ENCODE peak calls at places on chromosomes 6 and 20, in seven cellular contexts. One of them, this sample, is unnamed.

GRCh38 chr20:47988601-47989116 is 203.4 kb upstream of the SULF2 start:
- DNase-seq in progenitor cell of endocrine pancreas: no peak
- DNase-seq in GM12878: no peak
- DNase-seq in neural progenitor cell: no peak
- DNase-seq in omental fat pad: no peak
- DNase-seq in cardiac muscle cell: peak
- DNase-seq in WTC11: no peak
- DNase-seq in this sample: no peak

GRCh38 chr20:46999821-47000465 is 105.3 kb downstream of the EYA2 start:
- DNase-seq in GM12878: no peak
- DNase-seq in cardiac muscle cell: no peak
- DNase-seq in omental fat pad: no peak
- DNase-seq in WTC11: no peak
- DNase-seq in neural progenitor cell: no peak
- DNase-seq in progenitor cell of endocrine pancreas: no peak
- DNase-seq in this sample: no peak

GRCh38 chr6:45915776-45916348 is 99.8 kb downstream of the CLIC5 start:
- DNase-seq in GM12878: no peak
- DNase-seq in progenitor cell of endocrine pancreas: no peak
- DNase-seq in neural progenitor cell: no peak
- DNase-seq in cardiac muscle cell: no peak
- DNase-seq in WTC11: no peak
- DNase-seq in omental fat pad: no peak
- DNase-seq in this sample: no peak

GRCh38 chr6:42428326-42429041 is 23.2 kb downstream of the TRERF1 start:
- DNase-seq in neural progenitor cell: peak
- DNase-seq in progenitor cell of endocrine pancreas: no peak
- DNase-seq in WTC11: no peak
- DNase-seq in cardiac muscle cell: no peak
- DNase-seq in omental fat pad: no peak
- DNase-seq in GM12878: no peak
- DNase-seq in this sample: no peak

GRCh38 chr6:130843575-130844320 is 16.5 kb downstream of the SMLR1 start:
- DNase-seq in omental fat pad: no peak
- DNase-seq in progenitor cell of endocrine pancreas: no peak
- DNase-seq in GM12878: peak
- DNase-seq in neural progenitor cell: peak
- DNase-seq in cardiac muscle cell: peak
- DNase-seq in WTC11: no peak
- DNase-seq in this sample: no peak

GRCh38 chr20:38426006-38426405 is 9.1 kb downstream of the SNHG17 start:
- DNase-seq in cardiac muscle cell: no peak
- DNase-seq in neural progenitor cell: no peak
- DNase-seq in progenitor cell of endocrine pancreas: no peak
- DNase-seq in WTC11: no peak
- DNase-seq in GM12878: no peak
- DNase-seq in omental fat pad: no peak
- DNase-seq in this sample: no peak

GRCh38 chr20:11214281-11214680 is 540.5 kb upstream of the JAG1 start:
- DNase-seq in neural progenitor cell: no peak
- DNase-seq in progenitor cell of endocrine pancreas: no peak
- DNase-seq in GM12878: no peak
- DNase-seq in WTC11: no peak
- DNase-seq in cardiac muscle cell: peak
- DNase-seq in omental fat pad: no peak
- DNase-seq in this sample: no peak

GRCh38 chr6:158686791-158687381 is 37.0 kb downstream of the SYTL3 start:
- DNase-seq in progenitor cell of endocrine pancreas: no peak
- DNase-seq in WTC11: no peak
- DNase-seq in neural progenitor cell: no peak
- DNase-seq in GM12878: no peak
- DNase-seq in cardiac muscle cell: no peak
- DNase-seq in omental fat pad: no peak
- DNase-seq in this sample: no peak

GRCh38 chr6:37158508-37158907 is 11.4 kb upstream of the PIM1 start:
- DNase-seq in omental fat pad: no peak
- DNase-seq in cardiac muscle cell: no peak
- DNase-seq in GM12878: no peak
- DNase-seq in WTC11: no peak
- DNase-seq in progenitor cell of endocrine pancreas: no peak
- DNase-seq in neural progenitor cell: no peak
- DNase-seq in this sample: no peak

GRCh38 chr20:3631534-3631933 is 31.7 kb downstream of the GFRA4 start:
- DNase-seq in WTC11: no peak
- DNase-seq in progenitor cell of endocrine pancreas: no peak
- DNase-seq in omental fat pad: no peak
- DNase-seq in GM12878: no peak
- DNase-seq in neural progenitor cell: no peak
- DNase-seq in cardiac muscle cell: no peak
- DNase-seq in this sample: no peak

GRCh38 chr6:14187408-14187807 is 69.8 kb downstream of the CD83 start:
- DNase-seq in GM12878: no peak
- DNase-seq in omental fat pad: no peak
- DNase-seq in cardiac muscle cell: no peak
- DNase-seq in neural progenitor cell: no peak
- DNase-seq in progenitor cell of endocrine pancreas: no peak
- DNase-seq in WTC11: no peak
- DNase-seq in this sample: no peak

GRCh38 chr6:13089296-13089994 is 238.9 kb downstream of the TBC1D7 start:
- DNase-seq in omental fat pad: no peak
- DNase-seq in neural progenitor cell: no peak
- DNase-seq in progenitor cell of endocrine pancreas: no peak
- DNase-seq in cardiac muscle cell: no peak
- DNase-seq in WTC11: no peak
- DNase-seq in GM12878: no peak
- DNase-seq in this sample: no peak

GRCh38 chr20:57618091-57618765 is 2.0 kb downstream of the ZBP1 start:
- DNase-seq in cardiac muscle cell: no peak
- DNase-seq in progenitor cell of endocrine pancreas: no peak
- DNase-seq in GM12878: no peak
- DNase-seq in neural progenitor cell: no peak
- DNase-seq in omental fat pad: no peak
- DNase-seq in WTC11: no peak
- DNase-seq in this sample: no peak

GRCh38 chr6:119873107-119873506 is 523.5 kb upstream of the MAN1A1 start:
- DNase-seq in neural progenitor cell: no peak
- DNase-seq in omental fat pad: no peak
- DNase-seq in progenitor cell of endocrine pancreas: no peak
- DNase-seq in cardiac muscle cell: no peak
- DNase-seq in GM12878: no peak
- DNase-seq in WTC11: no peak
- DNase-seq in this sample: no peak

GRCh38 chr20:4625687-4626086 is 96.0 kb upstream of the PRND start:
- DNase-seq in cardiac muscle cell: no peak
- DNase-seq in neural progenitor cell: no peak
- DNase-seq in progenitor cell of endocrine pancreas: no peak
- DNase-seq in omental fat pad: no peak
- DNase-seq in WTC11: no peak
- DNase-seq in GM12878: no peak
- DNase-seq in this sample: no peak

GRCh38 chr20:18989736-18990474 is 176.3 kb downstream of the SCP2D1 start:
- DNase-seq in neural progenitor cell: no peak
- DNase-seq in omental fat pad: no peak
- DNase-seq in WTC11: no peak
- DNase-seq in GM12878: no peak
- DNase-seq in progenitor cell of endocrine pancreas: no peak
- DNase-seq in cardiac muscle cell: no peak
- DNase-seq in this sample: no peak

GRCh38 chr6:112235956-112236355 is 18.4 kb downstream of the LAMA4 start:
- DNase-seq in progenitor cell of endocrine pancreas: no peak
- DNase-seq in omental fat pad: no peak
- DNase-seq in WTC11: no peak
- DNase-seq in cardiac muscle cell: no peak
- DNase-seq in GM12878: no peak
- DNase-seq in neural progenitor cell: no peak
- DNase-seq in this sample: no peak

GRCh38 chr20:19566226-19566960 is 191.7 kb upstream of the RIN2 start:
- DNase-seq in WTC11: no peak
- DNase-seq in cardiac muscle cell: no peak
- DNase-seq in neural progenitor cell: no peak
- DNase-seq in progenitor cell of endocrine pancreas: no peak
- DNase-seq in omental fat pad: no peak
- DNase-seq in GM12878: no peak
- DNase-seq in this sample: no peak

GRCh38 chr6:167475947-167476346 is 151.1 kb downstream of the TTLL2 start:
- DNase-seq in GM12878: no peak
- DNase-seq in cardiac muscle cell: peak
- DNase-seq in progenitor cell of endocrine pancreas: no peak
- DNase-seq in neural progenitor cell: peak
- DNase-seq in omental fat pad: no peak
- DNase-seq in WTC11: peak
- DNase-seq in this sample: no peak

GRCh38 chr6:96001891-96002575 is 13.7 kb upstream of the FUT9 start:
- DNase-seq in progenitor cell of endocrine pancreas: no peak
- DNase-seq in omental fat pad: no peak
- DNase-seq in neural progenitor cell: no peak
- DNase-seq in cardiac muscle cell: no peak
- DNase-seq in GM12878: no peak
- DNase-seq in WTC11: no peak
- DNase-seq in this sample: no peak

DNA sequence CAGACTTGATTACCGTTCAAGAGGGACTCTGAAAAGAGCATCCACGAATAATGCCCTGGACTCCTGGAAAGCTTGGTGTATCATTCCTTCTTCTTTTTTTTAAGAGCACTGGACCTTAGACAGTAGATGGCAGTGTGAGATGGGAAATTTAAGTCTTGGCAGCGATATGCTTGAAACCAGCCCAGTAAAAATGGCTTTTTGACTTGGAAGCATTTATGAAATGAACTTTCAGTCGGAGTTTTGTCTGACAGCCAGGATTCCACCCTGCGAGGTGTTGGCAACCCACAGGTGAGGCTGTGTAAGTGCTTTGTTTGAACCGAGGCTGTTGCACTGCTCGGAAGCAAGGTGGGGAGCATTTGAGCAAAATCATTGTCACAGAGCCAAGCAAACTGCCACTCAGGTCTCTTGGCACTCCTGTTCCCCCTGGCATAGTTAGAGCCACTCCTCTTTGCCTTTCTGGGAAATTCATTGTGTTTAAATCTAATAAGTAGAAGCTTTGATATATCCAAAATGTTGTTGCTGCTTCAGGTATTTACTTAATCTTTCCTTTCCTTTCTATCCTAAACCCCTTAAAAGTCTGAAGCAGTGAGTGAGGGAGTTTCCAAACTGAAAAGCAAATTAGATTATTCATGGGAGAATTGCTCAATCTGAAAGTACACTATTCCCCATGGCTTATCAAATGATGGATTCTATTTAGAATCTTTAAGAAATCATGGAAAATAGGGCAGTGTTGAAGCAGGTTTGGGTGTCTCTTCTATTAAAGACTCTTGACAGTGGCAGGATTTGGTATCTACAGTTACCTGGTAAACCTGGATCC is 272.8 kb upstream of the SLC35B3 start:
- DNase-seq in GM12878: no peak
- DNase-seq in progenitor cell of endocrine pancreas: no peak
- DNase-seq in WTC11: no peak
- DNase-seq in omental fat pad: no peak
- DNase-seq in cardiac muscle cell: peak
- DNase-seq in neural progenitor cell: peak
- DNase-seq in this sample: no peak
- TF ChIP-seq CTCF in GM12878: no peak
- TF ChIP-seq CTCF in progenitor cell of endocrine pancreas: peak
- TF ChIP-seq CTCF in WTC11: no peak
- TF ChIP-seq CTCF in omental fat pad: no peak
- TF ChIP-seq CTCF in cardiac muscle cell: no peak
- TF ChIP-seq CTCF in neural progenitor cell: peak
- TF ChIP-seq CTCF in this sample: peak

GRCh38 chr6:29702519-29703103 is 20.6 kb upstream of the HLA-F start:
- DNase-seq in WTC11: peak
- DNase-seq in progenitor cell of endocrine pancreas: peak
- DNase-seq in omental fat pad: no peak
- DNase-seq in cardiac muscle cell: peak
- DNase-seq in GM12878: no peak
- DNase-seq in neural progenitor cell: peak
- DNase-seq in this sample: peak
- TF ChIP-seq CTCF in WTC11: peak
- TF ChIP-seq CTCF in progenitor cell of endocrine pancreas: peak
- TF ChIP-seq CTCF in omental fat pad: no peak
- TF ChIP-seq CTCF in cardiac muscle cell: peak
- TF ChIP-seq CTCF in GM12878: peak
- TF ChIP-seq CTCF in neural progenitor cell: peak
- TF ChIP-seq CTCF in this sample: peak

DNA sequence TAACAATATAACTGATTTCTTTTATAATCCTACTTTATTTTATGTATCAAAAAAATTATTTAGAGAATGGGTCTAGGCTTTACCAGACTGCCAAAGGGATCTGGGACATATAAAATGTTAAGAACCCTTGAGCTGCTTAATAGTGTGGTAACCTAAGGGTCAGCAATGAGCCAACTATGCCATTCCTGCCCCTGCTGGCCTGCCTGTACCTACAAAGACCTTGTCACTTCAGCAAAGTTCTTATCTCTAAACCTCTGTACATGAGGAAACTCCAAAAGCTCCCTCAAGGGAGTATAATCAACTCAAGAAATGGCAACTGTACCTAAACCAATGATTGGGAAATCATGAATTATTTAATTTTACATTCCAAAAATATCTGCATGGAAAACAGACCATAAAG is 266.9 kb downstream of the PKHD1 start:
- DNase-seq in WTC11: no peak
- DNase-seq in neural progenitor cell: no peak
- DNase-seq in GM12878: no peak
- DNase-seq in cardiac muscle cell: peak
- DNase-seq in omental fat pad: no peak
- DNase-seq in progenitor cell of endocrine pancreas: no peak
- DNase-seq in this sample: no peak
- TF ChIP-seq CTCF in WTC11: no peak
- TF ChIP-seq CTCF in neural progenitor cell: no peak
- TF ChIP-seq CTCF in GM12878: no peak
- TF ChIP-seq CTCF in cardiac muscle cell: no peak
- TF ChIP-seq CTCF in omental fat pad: no peak
- TF ChIP-seq CTCF in progenitor cell of endocrine pancreas: no peak
- TF ChIP-seq CTCF in this sample: no peak

GRCh38 chr6:4021133-4021861 is 57.6 kb downstream of the FAM217A start:
- DNase-seq in WTC11: peak
- DNase-seq in progenitor cell of endocrine pancreas: peak
- DNase-seq in cardiac muscle cell: peak
- DNase-seq in omental fat pad: peak
- DNase-seq in neural progenitor cell: peak
- DNase-seq in GM12878: peak
- DNase-seq in this sample: peak
- TF ChIP-seq CTCF in WTC11: no peak
- TF ChIP-seq CTCF in progenitor cell of endocrine pancreas: peak
- TF ChIP-seq CTCF in cardiac muscle cell: peak
- TF ChIP-seq CTCF in omental fat pad: no peak
- TF ChIP-seq CTCF in neural progenitor cell: peak
- TF ChIP-seq CTCF in GM12878: peak
- TF ChIP-seq CTCF in this sample: no peak

GRCh38 chr6:144647971-144648651 is 363.0 kb downstream of the UTRN start:
- DNase-seq in neural progenitor cell: no peak
- DNase-seq in GM12878: no peak
- DNase-seq in progenitor cell of endocrine pancreas: no peak
- DNase-seq in cardiac muscle cell: no peak
- DNase-seq in WTC11: no peak
- DNase-seq in omental fat pad: no peak
- DNase-seq in this sample: no peak
- TF ChIP-seq CTCF in neural progenitor cell: no peak
- TF ChIP-seq CTCF in GM12878: no peak
- TF ChIP-seq CTCF in progenitor cell of endocrine pancreas: no peak
- TF ChIP-seq CTCF in cardiac muscle cell: no peak
- TF ChIP-seq CTCF in WTC11: no peak
- TF ChIP-seq CTCF in omental fat pad: no peak
- TF ChIP-seq CTCF in this sample: no peak

This sample was measured in nephron progenitor cell.